ENCODE peak calls at places on chromosomes 5 and 9, in seven cellular contexts. One of them, this sample, is unnamed.
A peak's percentile ranks its signal among the peaks of the same experiment; 100 is the strongest.

GRCh38 chr5:33892419-33893151 is 795 bp upstream of the ADAMTS12 start:
- DNase-seq in activated T-helper 9 cell treated with anti-CD3 and anti-CD28 coated beads, Interleukin-2, amount 50 U/mL, for 16 hours: no peak
- DNase-seq in OCI-LY7: no peak
- DNase-seq in uterus: peak; percentile 52
- DNase-seq in AG10803: peak; percentile 99
- DNase-seq in GM23248: peak; percentile 93
- DNase-seq in hepatocyte: peak; percentile 51
- DNase-seq in this sample: peak; percentile 62

GRCh38 chr5:143331956-143332355 is 71.5 kb downstream of the NR3C1 start:
- DNase-seq in activated T-helper 9 cell treated with anti-CD3 and anti-CD28 coated beads, Interleukin-2, amount 50 U/mL, for 16 hours: no peak
- DNase-seq in OCI-LY7: no peak
- DNase-seq in uterus: no peak
- DNase-seq in AG10803: no peak
- DNase-seq in GM23248: no peak
- DNase-seq in hepatocyte: no peak
- DNase-seq in this sample: no peak

GRCh38 chr5:1783214-1783551 is 16.5 kb downstream of the MRPL36 start:
- DNase-seq in activated T-helper 9 cell treated with anti-CD3 and anti-CD28 coated beads, Interleukin-2, amount 50 U/mL, for 16 hours: no peak
- DNase-seq in OCI-LY7: no peak
- DNase-seq in uterus: no peak
- DNase-seq in AG10803: no peak
- DNase-seq in GM23248: no peak
- DNase-seq in hepatocyte: no peak
- DNase-seq in this sample: no peak

GRCh38 chr9:124272118-124272517 is 14.4 kb downstream of the NEK6 start:
- DNase-seq in activated T-helper 9 cell treated with anti-CD3 and anti-CD28 coated beads, Interleukin-2, amount 50 U/mL, for 16 hours: no peak
- DNase-seq in OCI-LY7: no peak
- DNase-seq in uterus: no peak
- DNase-seq in AG10803: no peak
- DNase-seq in GM23248: no peak
- DNase-seq in hepatocyte: no peak
- DNase-seq in this sample: no peak

GRCh38 chr9:124040935-124041816 is 29.6 kb downstream of the LHX2 start:
- DNase-seq in activated T-helper 9 cell treated with anti-CD3 and anti-CD28 coated beads, Interleukin-2, amount 50 U/mL, for 16 hours: peak; percentile 12
- DNase-seq in OCI-LY7: peak; percentile 16
- DNase-seq in uterus: peak; percentile 24
- DNase-seq in AG10803: no peak
- DNase-seq in GM23248: peak; percentile 44
- DNase-seq in hepatocyte: peak; percentile 63
- DNase-seq in this sample: no peak

GRCh38 chr5:159022178-159022556 is 77.5 kb downstream of the EBF1 start:
- DNase-seq in activated T-helper 9 cell treated with anti-CD3 and anti-CD28 coated beads, Interleukin-2, amount 50 U/mL, for 16 hours: no peak
- DNase-seq in OCI-LY7: no peak
- DNase-seq in uterus: peak; percentile 61
- DNase-seq in AG10803: peak; percentile 92
- DNase-seq in GM23248: peak; percentile 96
- DNase-seq in hepatocyte: peak; percentile 26
- DNase-seq in this sample: no peak

GRCh38 chr5:93894471-93895354 is 153.3 kb upstream of the POU5F2 start:
- DNase-seq in activated T-helper 9 cell treated with anti-CD3 and anti-CD28 coated beads, Interleukin-2, amount 50 U/mL, for 16 hours: no peak
- DNase-seq in OCI-LY7: no peak
- DNase-seq in uterus: no peak
- DNase-seq in AG10803: peak; percentile 18
- DNase-seq in GM23248: peak; percentile 40
- DNase-seq in hepatocyte: peak; percentile 6
- DNase-seq in this sample: no peak

GRCh38 chr5:21165344-21165743 is 1177.3 kb upstream of the CDH18 start:
- DNase-seq in activated T-helper 9 cell treated with anti-CD3 and anti-CD28 coated beads, Interleukin-2, amount 50 U/mL, for 16 hours: no peak
- DNase-seq in OCI-LY7: no peak
- DNase-seq in uterus: no peak
- DNase-seq in AG10803: no peak
- DNase-seq in GM23248: no peak
- DNase-seq in hepatocyte: no peak
- DNase-seq in this sample: no peak

GRCh38 chr5:108727154-108727638 is 20.5 kb upstream of the FER start:
- DNase-seq in activated T-helper 9 cell treated with anti-CD3 and anti-CD28 coated beads, Interleukin-2, amount 50 U/mL, for 16 hours: no peak
- DNase-seq in OCI-LY7: no peak
- DNase-seq in uterus: peak; percentile 17
- DNase-seq in AG10803: peak; percentile 54
- DNase-seq in GM23248: peak; percentile 63
- DNase-seq in hepatocyte: peak; percentile 45
- DNase-seq in this sample: peak; percentile 63

GRCh38 chr9:126708178-126708577 is 94.5 kb downstream of the LMX1B start:
- DNase-seq in activated T-helper 9 cell treated with anti-CD3 and anti-CD28 coated beads, Interleukin-2, amount 50 U/mL, for 16 hours: no peak
- DNase-seq in OCI-LY7: no peak
- DNase-seq in uterus: peak; percentile 7
- DNase-seq in AG10803: no peak
- DNase-seq in GM23248: no peak
- DNase-seq in hepatocyte: peak; percentile 3
- DNase-seq in this sample: peak; percentile 25

GRCh38 chr9:126248680-126249079 is 77.9 kb upstream of the MVB12B start:
- DNase-seq in activated T-helper 9 cell treated with anti-CD3 and anti-CD28 coated beads, Interleukin-2, amount 50 U/mL, for 16 hours: no peak
- DNase-seq in OCI-LY7: no peak
- DNase-seq in uterus: no peak
- DNase-seq in AG10803: peak; percentile 74
- DNase-seq in GM23248: peak; percentile 87
- DNase-seq in hepatocyte: no peak
- DNase-seq in this sample: no peak

GRCh38 chr5:41869739-41870620 is at the start of gene OXCT1:
- DNase-seq in activated T-helper 9 cell treated with anti-CD3 and anti-CD28 coated beads, Interleukin-2, amount 50 U/mL, for 16 hours: peak; percentile 89
- DNase-seq in OCI-LY7: peak; percentile 92
- DNase-seq in uterus: peak; percentile 80
- DNase-seq in AG10803: peak; percentile 74
- DNase-seq in GM23248: peak; percentile 95
- DNase-seq in hepatocyte: peak; percentile 92
- DNase-seq in this sample: peak; percentile 86

GRCh38 chr9:77764894-77765780 is 117.0 kb upstream of the GNA14 start:
- DNase-seq in activated T-helper 9 cell treated with anti-CD3 and anti-CD28 coated beads, Interleukin-2, amount 50 U/mL, for 16 hours: no peak
- DNase-seq in OCI-LY7: peak; percentile 9
- DNase-seq in uterus: no peak
- DNase-seq in AG10803: peak; percentile 77
- DNase-seq in GM23248: peak; percentile 74
- DNase-seq in hepatocyte: peak; percentile 50
- DNase-seq in this sample: no peak

GRCh38 chr9:28714175-28714574 is 1140.9 kb upstream of the C9orf72 start:
- DNase-seq in activated T-helper 9 cell treated with anti-CD3 and anti-CD28 coated beads, Interleukin-2, amount 50 U/mL, for 16 hours: no peak
- DNase-seq in OCI-LY7: no peak
- DNase-seq in uterus: no peak
- DNase-seq in AG10803: no peak
- DNase-seq in GM23248: no peak
- DNase-seq in hepatocyte: no peak
- DNase-seq in this sample: no peak

GRCh38 chr5:98069876-98070512 is 703.5 kb upstream of the RGMB start:
- DNase-seq in activated T-helper 9 cell treated with anti-CD3 and anti-CD28 coated beads, Interleukin-2, amount 50 U/mL, for 16 hours: no peak
- DNase-seq in OCI-LY7: no peak
- DNase-seq in uterus: no peak
- DNase-seq in AG10803: peak; percentile 2
- DNase-seq in GM23248: peak; percentile 11
- DNase-seq in hepatocyte: no peak
- DNase-seq in this sample: no peak

GRCh38 chr5:156991714-156992113 is 28.7 kb upstream of the TIMD4 start:
- DNase-seq in activated T-helper 9 cell treated with anti-CD3 and anti-CD28 coated beads, Interleukin-2, amount 50 U/mL, for 16 hours: no peak
- DNase-seq in OCI-LY7: no peak
- DNase-seq in uterus: no peak
- DNase-seq in AG10803: no peak
- DNase-seq in GM23248: no peak
- DNase-seq in hepatocyte: no peak
- DNase-seq in this sample: no peak

GRCh38 chr9:98494852-98495251 is 213.9 kb downstream of the GABBR2 start:
- DNase-seq in activated T-helper 9 cell treated with anti-CD3 and anti-CD28 coated beads, Interleukin-2, amount 50 U/mL, for 16 hours: no peak
- DNase-seq in OCI-LY7: no peak
- DNase-seq in uterus: no peak
- DNase-seq in AG10803: no peak
- DNase-seq in GM23248: no peak
- DNase-seq in hepatocyte: no peak
- DNase-seq in this sample: no peak

GRCh38 chr5:100905259-100905914 is 2.3 kb upstream of the ST8SIA4 start:
- DNase-seq in activated T-helper 9 cell treated with anti-CD3 and anti-CD28 coated beads, Interleukin-2, amount 50 U/mL, for 16 hours: no peak
- DNase-seq in OCI-LY7: peak; percentile 43
- DNase-seq in uterus: no peak
- DNase-seq in AG10803: no peak
- DNase-seq in GM23248: no peak
- DNase-seq in hepatocyte: no peak
- DNase-seq in this sample: no peak

GRCh38 chr5:136062563-136063274 is 33.9 kb downstream of the TGFBI start:
- DNase-seq in activated T-helper 9 cell treated with anti-CD3 and anti-CD28 coated beads, Interleukin-2, amount 50 U/mL, for 16 hours: no peak
- DNase-seq in OCI-LY7: peak; percentile 89
- DNase-seq in uterus: no peak
- DNase-seq in AG10803: peak; percentile 52
- DNase-seq in GM23248: peak; percentile 69
- DNase-seq in hepatocyte: peak; percentile 77
- DNase-seq in this sample: no peak

GRCh38 chr5:89069591-89069990 is 186.6 kb upstream of the MEF2C start:
- DNase-seq in activated T-helper 9 cell treated with anti-CD3 and anti-CD28 coated beads, Interleukin-2, amount 50 U/mL, for 16 hours: no peak
- DNase-seq in OCI-LY7: no peak
- DNase-seq in uterus: no peak
- DNase-seq in AG10803: no peak
- DNase-seq in GM23248: no peak
- DNase-seq in hepatocyte: no peak
- DNase-seq in this sample: no peak

GRCh38 chr9:21996438-21996837 is 1.8 kb downstream of the CDKN2B-AS1 start:
- DNase-seq in activated T-helper 9 cell treated with anti-CD3 and anti-CD28 coated beads, Interleukin-2, amount 50 U/mL, for 16 hours: no peak
- DNase-seq in OCI-LY7: no peak
- DNase-seq in uterus: no peak
- DNase-seq in AG10803: no peak
- DNase-seq in GM23248: no peak
- DNase-seq in hepatocyte: no peak
- DNase-seq in this sample: no peak

GRCh38 chr5:171601266-171601881 is 181.9 kb downstream of the FGF18 start:
- DNase-seq in activated T-helper 9 cell treated with anti-CD3 and anti-CD28 coated beads, Interleukin-2, amount 50 U/mL, for 16 hours: no peak
- DNase-seq in OCI-LY7: no peak
- DNase-seq in uterus: no peak
- DNase-seq in AG10803: no peak
- DNase-seq in GM23248: no peak
- DNase-seq in hepatocyte: no peak
- DNase-seq in this sample: peak; percentile 37

GRCh38 chr9:11158063-11158462 is 545.3 kb upstream of the PTPRD start:
- DNase-seq in activated T-helper 9 cell treated with anti-CD3 and anti-CD28 coated beads, Interleukin-2, amount 50 U/mL, for 16 hours: no peak
- DNase-seq in OCI-LY7: no peak
- DNase-seq in uterus: no peak
- DNase-seq in AG10803: no peak
- DNase-seq in GM23248: no peak
- DNase-seq in hepatocyte: no peak
- DNase-seq in this sample: no peak

GRCh38 chr9:137134191-137134590 is 4.8 kb upstream of the GRIN1 start:
- DNase-seq in activated T-helper 9 cell treated with anti-CD3 and anti-CD28 coated beads, Interleukin-2, amount 50 U/mL, for 16 hours: no peak
- DNase-seq in OCI-LY7: no peak
- DNase-seq in uterus: no peak
- DNase-seq in AG10803: no peak
- DNase-seq in GM23248: no peak
- DNase-seq in hepatocyte: no peak
- DNase-seq in this sample: no peak

GRCh38 chr9:79695531-79696218 is 123.9 kb downstream of the TLE4 start:
- DNase-seq in activated T-helper 9 cell treated with anti-CD3 and anti-CD28 coated beads, Interleukin-2, amount 50 U/mL, for 16 hours: no peak
- DNase-seq in OCI-LY7: no peak
- DNase-seq in uterus: no peak
- DNase-seq in AG10803: no peak
- DNase-seq in GM23248: no peak
- DNase-seq in hepatocyte: no peak
- DNase-seq in this sample: no peak

GRCh38 chr5:98768160-98769005 is 5.1 kb upstream of the RGMB start:
- DNase-seq in activated T-helper 9 cell treated with anti-CD3 and anti-CD28 coated beads, Interleukin-2, amount 50 U/mL, for 16 hours: no peak
- DNase-seq in OCI-LY7: peak; percentile 51
- DNase-seq in uterus: peak; percentile 32
- DNase-seq in AG10803: peak; percentile 69
- DNase-seq in GM23248: peak; percentile 76
- DNase-seq in hepatocyte: peak; percentile 65
- DNase-seq in this sample: peak; percentile 46

GRCh38 chr9:72305102-72305546 is 59.9 kb downstream of the ZFAND5 start:
- DNase-seq in activated T-helper 9 cell treated with anti-CD3 and anti-CD28 coated beads, Interleukin-2, amount 50 U/mL, for 16 hours: no peak
- DNase-seq in OCI-LY7: no peak
- DNase-seq in uterus: peak; percentile 64
- DNase-seq in AG10803: no peak
- DNase-seq in GM23248: peak; percentile 92
- DNase-seq in hepatocyte: peak; percentile 85
- DNase-seq in this sample: peak; percentile 91

GRCh38 chr5:125134216-125135081 is 388.0 kb upstream of the ZNF608 start:
- DNase-seq in activated T-helper 9 cell treated with anti-CD3 and anti-CD28 coated beads, Interleukin-2, amount 50 U/mL, for 16 hours: no peak
- DNase-seq in OCI-LY7: no peak
- DNase-seq in uterus: no peak
- DNase-seq in AG10803: peak; percentile 82
- DNase-seq in GM23248: peak; percentile 84
- DNase-seq in hepatocyte: no peak
- DNase-seq in this sample: no peak

GRCh38 chr9:80899208-80899607 is 790.1 kb downstream of the TLE1 start:
- DNase-seq in activated T-helper 9 cell treated with anti-CD3 and anti-CD28 coated beads, Interleukin-2, amount 50 U/mL, for 16 hours: no peak
- DNase-seq in OCI-LY7: no peak
- DNase-seq in uterus: no peak
- DNase-seq in AG10803: no peak
- DNase-seq in GM23248: no peak
- DNase-seq in hepatocyte: no peak
- DNase-seq in this sample: no peak

GRCh38 chr9:20634895-20635294 is 12.6 kb upstream of the MLLT3 start:
- DNase-seq in activated T-helper 9 cell treated with anti-CD3 and anti-CD28 coated beads, Interleukin-2, amount 50 U/mL, for 16 hours: no peak
- DNase-seq in OCI-LY7: no peak
- DNase-seq in uterus: no peak
- DNase-seq in AG10803: no peak
- DNase-seq in GM23248: no peak
- DNase-seq in hepatocyte: no peak
- DNase-seq in this sample: no peak

GRCh38 chr5:138611295-138612220 is 36.4 kb upstream of the HSPA9 start:
- DNase-seq in activated T-helper 9 cell treated with anti-CD3 and anti-CD28 coated beads, Interleukin-2, amount 50 U/mL, for 16 hours: no peak
- DNase-seq in OCI-LY7: no peak
- DNase-seq in uterus: no peak
- DNase-seq in AG10803: no peak
- DNase-seq in GM23248: peak; percentile 26
- DNase-seq in hepatocyte: peak; percentile 75
- DNase-seq in this sample: no peak